ENCODE peak calls at places on chromosomes 13 and 19, in five cellular contexts. One of them, this sample, is unnamed. For H3K4me1, the result is how much of the 10 kb centered on the place peaks cover.

GRCh38 chr13:23883255-23883654 is 5.9 kb downstream of the MIPEP start:
- DNase-seq in CD8-positive, alpha-beta T cell: no peak
- DNase-seq in ascending aorta: no peak
- DNase-seq in OCI-LY7: no peak
- DNase-seq in transverse colon: no peak
- DNase-seq in this sample: no peak

GRCh38 chr13:29524176-29524575 is 71.3 kb downstream of the SLC7A1 start:
- DNase-seq in CD8-positive, alpha-beta T cell: no peak
- DNase-seq in ascending aorta: peak
- DNase-seq in OCI-LY7: no peak
- DNase-seq in transverse colon: no peak
- DNase-seq in this sample: no peak

GRCh38 chr13:91468301-91468700 is 69.9 kb downstream of the GPC5 start:
- DNase-seq in CD8-positive, alpha-beta T cell: no peak
- DNase-seq in ascending aorta: no peak
- DNase-seq in OCI-LY7: no peak
- DNase-seq in transverse colon: no peak
- DNase-seq in this sample: no peak

GRCh38 chr19:30668521-30669155 is 296.5 kb downstream of the ZNF536 start:
- DNase-seq in CD8-positive, alpha-beta T cell: no peak
- DNase-seq in ascending aorta: no peak
- DNase-seq in OCI-LY7: no peak
- DNase-seq in transverse colon: no peak
- DNase-seq in this sample: no peak

GRCh38 chr13:84400711-84401110 is 518.4 kb upstream of the SLITRK1 start:
- DNase-seq in CD8-positive, alpha-beta T cell: no peak
- DNase-seq in ascending aorta: no peak
- DNase-seq in OCI-LY7: no peak
- DNase-seq in transverse colon: no peak
- DNase-seq in this sample: no peak

GRCh38 chr13:95300625-95301134 is 571 bp downstream of the ABCC4 start:
- DNase-seq in CD8-positive, alpha-beta T cell: peak
- DNase-seq in ascending aorta: no peak
- DNase-seq in OCI-LY7: peak
- DNase-seq in transverse colon: peak
- DNase-seq in this sample: peak

GRCh38 chr19:35789978-35790944 is 14.9 kb downstream of the ARHGAP33 start:
- DNase-seq in CD8-positive, alpha-beta T cell: no peak
- DNase-seq in ascending aorta: no peak
- DNase-seq in OCI-LY7: no peak
- DNase-seq in transverse colon: no peak
- DNase-seq in this sample: no peak

GRCh38 chr13:48233097-48233885 is at the start of gene ITM2B:
- DNase-seq in CD8-positive, alpha-beta T cell: peak
- DNase-seq in ascending aorta: peak
- DNase-seq in OCI-LY7: peak
- DNase-seq in transverse colon: peak
- DNase-seq in this sample: peak

GRCh38 chr13:23480324-23480723 is 46.8 kb upstream of the SACS start:
- DNase-seq in CD8-positive, alpha-beta T cell: no peak
- DNase-seq in ascending aorta: no peak
- DNase-seq in OCI-LY7: no peak
- DNase-seq in transverse colon: no peak
- DNase-seq in this sample: no peak

GRCh38 chr13:84902243-84902642 is 897.0 kb downstream of the SLITRK6 start:
- DNase-seq in CD8-positive, alpha-beta T cell: no peak
- DNase-seq in ascending aorta: no peak
- DNase-seq in OCI-LY7: peak
- DNase-seq in transverse colon: no peak
- DNase-seq in this sample: no peak

GRCh38 chr19:49866933-49867782 is at the start of gene PNKP:
- DNase-seq in CD8-positive, alpha-beta T cell: peak
- DNase-seq in ascending aorta: peak
- DNase-seq in OCI-LY7: peak
- DNase-seq in transverse colon: peak
- DNase-seq in this sample: peak

GRCh38 chr19:46887240-46887782 is 26.5 kb downstream of the ARHGAP35 start:
- DNase-seq in CD8-positive, alpha-beta T cell: no peak
- DNase-seq in ascending aorta: no peak
- DNase-seq in OCI-LY7: no peak
- DNase-seq in transverse colon: no peak
- DNase-seq in this sample: no peak

GRCh38 chr19:23440207-23440606 is 44.9 kb upstream of the ZNF91 start:
- DNase-seq in CD8-positive, alpha-beta T cell: no peak
- DNase-seq in ascending aorta: no peak
- DNase-seq in OCI-LY7: peak
- DNase-seq in transverse colon: no peak
- DNase-seq in this sample: no peak

GRCh38 chr19:49056101-49056901 is 1.2 kb downstream of the CGB7 start:
- DNase-seq in CD8-positive, alpha-beta T cell: peak
- DNase-seq in ascending aorta: peak
- DNase-seq in OCI-LY7: peak
- DNase-seq in transverse colon: peak
- DNase-seq in this sample: peak

GRCh38 chr13:102900193-102900608 is 54.4 kb downstream of the ERCC5 start:
- DNase-seq in CD8-positive, alpha-beta T cell: no peak
- DNase-seq in ascending aorta: no peak
- DNase-seq in OCI-LY7: no peak
- DNase-seq in transverse colon: no peak
- DNase-seq in this sample: no peak

GRCh38 chr19:29942404-29943261 is 594 bp downstream of the URI1 start:
- DNase-seq in CD8-positive, alpha-beta T cell: peak
- DNase-seq in ascending aorta: peak
- DNase-seq in OCI-LY7: peak
- DNase-seq in transverse colon: peak
- DNase-seq in this sample: peak

GRCh38 chr13:99565478-99566124 is 64.3 kb downstream of the TM9SF2 start:
- DNase-seq in CD8-positive, alpha-beta T cell: no peak
- DNase-seq in ascending aorta: no peak
- DNase-seq in OCI-LY7: no peak
- DNase-seq in transverse colon: no peak
- DNase-seq in this sample: no peak

GRCh38 chr13:74575729-74576125 is 441.5 kb upstream of the KLF12 start:
- DNase-seq in CD8-positive, alpha-beta T cell: peak
- DNase-seq in ascending aorta: peak
- DNase-seq in OCI-LY7: no peak
- DNase-seq in transverse colon: peak
- DNase-seq in this sample: peak

DNA sequence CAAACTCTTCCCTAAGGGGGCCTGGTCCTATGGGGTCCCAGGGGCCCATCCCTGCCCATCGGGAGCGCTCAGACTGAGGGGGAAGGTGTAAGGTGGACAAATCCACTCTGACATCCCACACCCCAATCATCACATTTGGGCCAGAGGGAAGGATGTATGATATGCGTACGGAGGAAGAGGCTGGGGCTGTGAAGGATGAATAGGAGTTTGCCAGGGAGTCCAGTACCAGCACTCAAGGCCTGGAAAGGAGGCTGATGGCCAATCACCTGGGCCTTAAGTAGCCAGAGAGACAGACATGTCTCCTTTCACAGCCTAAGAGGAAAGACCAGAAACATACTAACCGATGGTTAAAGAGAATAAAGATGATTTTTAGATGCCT is 14.9 kb downstream of the TJP3 start:
- DNase-seq in CD8-positive, alpha-beta T cell: no peak
- DNase-seq in ascending aorta: no peak
- DNase-seq in OCI-LY7: no peak
- DNase-seq in transverse colon: no peak
- DNase-seq in this sample: no peak
- H3K27ac ChIP-seq in CD8-positive, alpha-beta T cell: no peak
- H3K27ac ChIP-seq in ascending aorta: no peak
- H3K27ac ChIP-seq in OCI-LY7: no peak
- H3K27ac ChIP-seq in transverse colon: peak
- H3K27ac ChIP-seq in this sample: no peak

GRCh38 chr19:7925171-7925837 is 631 bp downstream of the CTXN1 start:
- DNase-seq in CD8-positive, alpha-beta T cell: peak
- DNase-seq in ascending aorta: peak
- DNase-seq in OCI-LY7: peak
- DNase-seq in transverse colon: peak
- DNase-seq in this sample: peak

GRCh38 chr19:7924241-7924640 is 1.7 kb downstream of the CTXN1 start:
- DNase-seq in CD8-positive, alpha-beta T cell: no peak
- DNase-seq in ascending aorta: no peak
- DNase-seq in OCI-LY7: no peak
- DNase-seq in transverse colon: no peak
- DNase-seq in this sample: no peak

GRCh38 chr19:7926021-7926726 is at the start of gene CTXN1:
- DNase-seq in CD8-positive, alpha-beta T cell: peak
- DNase-seq in ascending aorta: peak
- DNase-seq in OCI-LY7: peak
- DNase-seq in transverse colon: peak
- DNase-seq in this sample: peak

GRCh38 chr19:7923295-7924191 is 2.4 kb downstream of the CTXN1 start:
- DNase-seq in CD8-positive, alpha-beta T cell: no peak
- DNase-seq in ascending aorta: no peak
- DNase-seq in OCI-LY7: no peak
- DNase-seq in transverse colon: no peak
- DNase-seq in this sample: no peak

DNA sequence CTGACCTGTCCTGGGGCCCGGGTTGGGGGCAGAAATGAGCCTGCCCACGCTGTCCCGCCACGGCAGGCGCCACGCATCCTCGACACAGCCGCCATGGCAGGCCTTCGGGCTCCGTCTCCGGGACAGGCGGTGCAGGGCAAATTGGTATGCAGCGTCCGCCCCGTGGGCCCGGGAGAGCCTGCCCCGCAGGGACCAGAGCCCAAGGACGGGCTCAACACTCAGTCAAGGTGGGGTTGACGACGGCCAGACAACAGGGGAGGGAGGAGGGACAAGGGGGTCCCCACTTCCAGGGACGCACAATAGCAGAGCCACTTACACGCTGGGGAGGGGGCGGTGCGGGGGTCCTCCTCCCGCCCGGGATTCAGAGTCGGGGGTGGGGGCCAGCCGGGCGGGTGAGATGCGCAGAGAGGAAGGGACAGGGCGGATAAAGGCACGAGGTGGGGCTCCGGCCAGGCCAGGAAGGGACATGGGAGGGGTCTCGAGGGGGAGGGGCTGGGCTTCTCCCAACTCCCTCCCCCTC is 1.2 kb downstream of the CTXN1 start:
- DNase-seq in CD8-positive, alpha-beta T cell: no peak
- DNase-seq in ascending aorta: no peak
- DNase-seq in OCI-LY7: no peak
- DNase-seq in transverse colon: no peak
- DNase-seq in this sample: no peak
- H3K4me3 ChIP-seq in CD8-positive, alpha-beta T cell: no peak
- H3K4me3 ChIP-seq in ascending aorta: peak
- H3K4me3 ChIP-seq in OCI-LY7: no peak
- H3K4me3 ChIP-seq in transverse colon: peak
- H3K4me3 ChIP-seq in this sample: no peak

GRCh38 chr13:96816874-96817273 is 177.4 kb downstream of the OXGR1 start:
- DNase-seq in CD8-positive, alpha-beta T cell: no peak
- DNase-seq in ascending aorta: no peak
- DNase-seq in OCI-LY7: no peak
- DNase-seq in transverse colon: no peak
- DNase-seq in this sample: no peak

GRCh38 chr13:96817336-96817941 is 176.8 kb downstream of the OXGR1 start:
- DNase-seq in CD8-positive, alpha-beta T cell: no peak
- DNase-seq in ascending aorta: no peak
- DNase-seq in OCI-LY7: peak
- DNase-seq in transverse colon: no peak
- DNase-seq in this sample: no peak

GRCh38 chr13:96821381-96821780 is 172.9 kb downstream of the OXGR1 start:
- DNase-seq in CD8-positive, alpha-beta T cell: no peak
- DNase-seq in ascending aorta: no peak
- DNase-seq in OCI-LY7: no peak
- DNase-seq in transverse colon: no peak
- DNase-seq in this sample: no peak

GRCh38 chr13:96819375-96819774 is 174.9 kb downstream of the OXGR1 start:
- DNase-seq in CD8-positive, alpha-beta T cell: no peak
- DNase-seq in ascending aorta: no peak
- DNase-seq in OCI-LY7: no peak
- DNase-seq in transverse colon: no peak
- DNase-seq in this sample: no peak

DNA sequence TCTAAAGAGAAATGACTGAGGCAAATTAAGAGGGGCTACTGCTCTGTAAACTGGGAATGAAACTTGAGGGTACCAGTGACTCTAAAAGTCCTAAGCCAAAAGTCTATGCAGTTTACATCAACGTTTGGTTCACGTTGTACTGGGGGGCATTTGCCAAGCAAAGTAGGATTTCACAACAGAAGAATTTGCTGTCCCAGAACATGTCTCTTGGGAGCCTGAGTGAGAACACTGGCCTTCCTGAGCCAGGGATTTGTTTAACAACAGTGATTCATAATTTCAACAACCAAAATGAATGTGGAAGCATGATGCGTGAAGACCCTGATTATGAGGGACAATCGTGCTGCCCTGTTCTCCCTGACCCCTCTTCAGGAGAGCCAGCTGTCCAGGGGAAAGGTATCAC is 178.0 kb downstream of the OXGR1 start:
- DNase-seq in CD8-positive, alpha-beta T cell: no peak
- DNase-seq in ascending aorta: peak
- DNase-seq in OCI-LY7: no peak
- DNase-seq in transverse colon: no peak
- DNase-seq in this sample: no peak
- H3K4me1 ChIP-seq in CD8-positive, alpha-beta T cell: under half
- H3K4me1 ChIP-seq in ascending aorta: under half
- H3K4me1 ChIP-seq in OCI-LY7: under half
- H3K4me1 ChIP-seq in transverse colon: under half
- H3K4me1 ChIP-seq in this sample: under half

GRCh38 chr13:40651866-40652587 is 14.4 kb downstream of the FOXO1 start:
- DNase-seq in CD8-positive, alpha-beta T cell: no peak
- DNase-seq in ascending aorta: no peak
- DNase-seq in OCI-LY7: peak
- DNase-seq in transverse colon: no peak
- DNase-seq in this sample: no peak

GRCh38 chr13:40644838-40645620 is 21.4 kb downstream of the FOXO1 start:
- DNase-seq in CD8-positive, alpha-beta T cell: no peak
- DNase-seq in ascending aorta: no peak
- DNase-seq in OCI-LY7: peak
- DNase-seq in transverse colon: no peak
- DNase-seq in this sample: no peak

GRCh38 chr13:40652588-40652940 is 13.9 kb downstream of the FOXO1 start:
- DNase-seq in CD8-positive, alpha-beta T cell: no peak
- DNase-seq in ascending aorta: no peak
- DNase-seq in OCI-LY7: peak
- DNase-seq in transverse colon: no peak
- DNase-seq in this sample: no peak

GRCh38 chr13:40648040-40648439 is 18.4 kb downstream of the FOXO1 start:
- DNase-seq in CD8-positive, alpha-beta T cell: no peak
- DNase-seq in ascending aorta: no peak
- DNase-seq in OCI-LY7: no peak
- DNase-seq in transverse colon: no peak
- DNase-seq in this sample: no peak

GRCh38 chr13:40648841-40649240 is 17.6 kb downstream of the FOXO1 start:
- DNase-seq in CD8-positive, alpha-beta T cell: no peak
- DNase-seq in ascending aorta: no peak
- DNase-seq in OCI-LY7: peak
- DNase-seq in transverse colon: no peak
- DNase-seq in this sample: no peak
- H3K27ac ChIP-seq in CD8-positive, alpha-beta T cell: no peak
- H3K27ac ChIP-seq in ascending aorta: no peak
- H3K27ac ChIP-seq in OCI-LY7: peak
- H3K27ac ChIP-seq in transverse colon: peak
- H3K27ac ChIP-seq in this sample: peak

This sample was measured in body of pancreas.